ENCODE peak calls at places on chromosomes 12 and 14, in nine cellular contexts. One of them, this sample, is unnamed.
A peak's percentile ranks its signal among the peaks of the same experiment; 100 is the strongest.

GRCh38 chr14:48304729-48305128 is 629.3 kb upstream of the MDGA2 start:
- DNase-seq in mucosa of descending colon: no peak
- DNase-seq in nephron progenitor cell: no peak
- DNase-seq in fibroblast of lung: no peak
- DNase-seq in heart right ventricle: no peak
- DNase-seq in cardiac fibroblast: no peak
- DNase-seq in adrenal gland: no peak
- DNase-seq in fibroblast of the aortic adventitia: no peak
- DNase-seq in GM13977: no peak
- DNase-seq in this sample: no peak

GRCh38 chr12:2264622-2265306 is 212.0 kb downstream of the CACNA1C start:
- DNase-seq in mucosa of descending colon: no peak
- DNase-seq in nephron progenitor cell: no peak
- DNase-seq in fibroblast of lung: peak; percentile 92
- DNase-seq in heart right ventricle: no peak
- DNase-seq in cardiac fibroblast: peak; percentile 92
- DNase-seq in adrenal gland: peak; percentile 33
- DNase-seq in fibroblast of the aortic adventitia: peak; percentile 99
- DNase-seq in GM13977: no peak
- DNase-seq in this sample: peak; percentile 87

GRCh38 chr14:68884031-68885030 is 91.5 kb upstream of the ZFP36L1 start:
- DNase-seq in mucosa of descending colon: no peak
- DNase-seq in nephron progenitor cell: no peak
- DNase-seq in fibroblast of lung: peak; percentile 95
- DNase-seq in heart right ventricle: peak; percentile 36
- DNase-seq in cardiac fibroblast: peak; percentile 89
- DNase-seq in adrenal gland: peak; percentile 50
- DNase-seq in fibroblast of the aortic adventitia: peak; percentile 93
- DNase-seq in GM13977: no peak
- DNase-seq in this sample: peak; percentile 88

GRCh38 chr14:81942071-81942470 is 408.4 kb upstream of the SEL1L start:
- DNase-seq in mucosa of descending colon: no peak
- DNase-seq in nephron progenitor cell: no peak
- DNase-seq in fibroblast of lung: no peak
- DNase-seq in heart right ventricle: no peak
- DNase-seq in cardiac fibroblast: no peak
- DNase-seq in adrenal gland: no peak
- DNase-seq in fibroblast of the aortic adventitia: no peak
- DNase-seq in GM13977: no peak
- DNase-seq in this sample: no peak

GRCh38 chr12:46562625-46563228 is 190.2 kb upstream of the SLC38A2 start:
- DNase-seq in mucosa of descending colon: no peak
- DNase-seq in nephron progenitor cell: no peak
- DNase-seq in fibroblast of lung: peak; percentile 81
- DNase-seq in heart right ventricle: no peak
- DNase-seq in cardiac fibroblast: peak; percentile 94
- DNase-seq in adrenal gland: no peak
- DNase-seq in fibroblast of the aortic adventitia: peak; percentile 95
- DNase-seq in GM13977: no peak
- DNase-seq in this sample: peak; percentile 98

GRCh38 chr14:20809917-20810316 is 7.3 kb upstream of the RNASE1 start:
- DNase-seq in mucosa of descending colon: no peak
- DNase-seq in nephron progenitor cell: no peak
- DNase-seq in fibroblast of lung: no peak
- DNase-seq in heart right ventricle: no peak
- DNase-seq in cardiac fibroblast: no peak
- DNase-seq in adrenal gland: no peak
- DNase-seq in fibroblast of the aortic adventitia: no peak
- DNase-seq in GM13977: no peak
- DNase-seq in this sample: no peak

GRCh38 chr14:101858791-101859537 is 97.5 kb downstream of the PPP2R5C start:
- DNase-seq in mucosa of descending colon: no peak
- DNase-seq in nephron progenitor cell: no peak
- DNase-seq in fibroblast of lung: no peak
- DNase-seq in heart right ventricle: no peak
- DNase-seq in cardiac fibroblast: no peak
- DNase-seq in adrenal gland: peak; percentile 48
- DNase-seq in fibroblast of the aortic adventitia: no peak
- DNase-seq in GM13977: no peak
- DNase-seq in this sample: no peak

GRCh38 chr12:126248871-126249403 is 1183.7 kb downstream of the AACS start:
- DNase-seq in mucosa of descending colon: no peak
- DNase-seq in nephron progenitor cell: no peak
- DNase-seq in fibroblast of lung: no peak
- DNase-seq in heart right ventricle: no peak
- DNase-seq in cardiac fibroblast: peak; percentile 0
- DNase-seq in adrenal gland: no peak
- DNase-seq in fibroblast of the aortic adventitia: peak; percentile 41
- DNase-seq in GM13977: no peak
- DNase-seq in this sample: peak; percentile 23

GRCh38 chr12:38711055-38711454 is 194.3 kb downstream of the CPNE8 start:
- DNase-seq in mucosa of descending colon: no peak
- DNase-seq in nephron progenitor cell: no peak
- DNase-seq in fibroblast of lung: no peak
- DNase-seq in heart right ventricle: no peak
- DNase-seq in cardiac fibroblast: peak; percentile 18
- DNase-seq in adrenal gland: no peak
- DNase-seq in fibroblast of the aortic adventitia: peak; percentile 36
- DNase-seq in GM13977: peak; percentile 17
- DNase-seq in this sample: peak; percentile 20

GRCh38 chr14:104724407-104724980 is 465 bp downstream of the ADSS1 start:
- DNase-seq in mucosa of descending colon: peak; percentile 73
- DNase-seq in nephron progenitor cell: no peak
- DNase-seq in fibroblast of lung: no peak
- DNase-seq in heart right ventricle: peak; percentile 79
- DNase-seq in cardiac fibroblast: peak; percentile 20
- DNase-seq in adrenal gland: peak; percentile 48
- DNase-seq in fibroblast of the aortic adventitia: no peak
- DNase-seq in GM13977: peak; percentile 47
- DNase-seq in this sample: no peak

GRCh38 chr14:84976805-84977204 is 553.1 kb upstream of the FLRT2 start:
- DNase-seq in mucosa of descending colon: no peak
- DNase-seq in nephron progenitor cell: no peak
- DNase-seq in fibroblast of lung: no peak
- DNase-seq in heart right ventricle: no peak
- DNase-seq in cardiac fibroblast: no peak
- DNase-seq in adrenal gland: no peak
- DNase-seq in fibroblast of the aortic adventitia: no peak
- DNase-seq in GM13977: no peak
- DNase-seq in this sample: no peak

GRCh38 chr14:101201535-101202125 is 298.1 kb upstream of the RTL1 start:
- DNase-seq in mucosa of descending colon: no peak
- DNase-seq in nephron progenitor cell: no peak
- DNase-seq in fibroblast of lung: no peak
- DNase-seq in heart right ventricle: no peak
- DNase-seq in cardiac fibroblast: no peak
- DNase-seq in adrenal gland: no peak
- DNase-seq in fibroblast of the aortic adventitia: no peak
- DNase-seq in GM13977: no peak
- DNase-seq in this sample: no peak

GRCh38 chr12:124352839-124353238 is 57.9 kb downstream of the RFLNA start:
- DNase-seq in mucosa of descending colon: peak; percentile 86
- DNase-seq in nephron progenitor cell: no peak
- DNase-seq in fibroblast of lung: peak; percentile 10
- DNase-seq in heart right ventricle: no peak
- DNase-seq in cardiac fibroblast: peak; percentile 34
- DNase-seq in adrenal gland: peak; percentile 79
- DNase-seq in fibroblast of the aortic adventitia: peak; percentile 11
- DNase-seq in GM13977: no peak
- DNase-seq in this sample: peak; percentile 27

GRCh38 chr12:124358572-124358971 is 63.7 kb downstream of the RFLNA start:
- DNase-seq in mucosa of descending colon: no peak
- DNase-seq in nephron progenitor cell: no peak
- DNase-seq in fibroblast of lung: no peak
- DNase-seq in heart right ventricle: no peak
- DNase-seq in cardiac fibroblast: no peak
- DNase-seq in adrenal gland: no peak
- DNase-seq in fibroblast of the aortic adventitia: no peak
- DNase-seq in GM13977: no peak
- DNase-seq in this sample: no peak

GRCh38 chr12:124354400-124354799 is 59.5 kb downstream of the RFLNA start:
- DNase-seq in mucosa of descending colon: no peak
- DNase-seq in nephron progenitor cell: no peak
- DNase-seq in fibroblast of lung: no peak
- DNase-seq in heart right ventricle: no peak
- DNase-seq in cardiac fibroblast: no peak
- DNase-seq in adrenal gland: no peak
- DNase-seq in fibroblast of the aortic adventitia: no peak
- DNase-seq in GM13977: no peak
- DNase-seq in this sample: no peak

GRCh38 chr12:124357616-124358015 is 62.7 kb downstream of the RFLNA start:
- DNase-seq in mucosa of descending colon: no peak
- DNase-seq in nephron progenitor cell: no peak
- DNase-seq in fibroblast of lung: no peak
- DNase-seq in heart right ventricle: no peak
- DNase-seq in cardiac fibroblast: no peak
- DNase-seq in adrenal gland: no peak
- DNase-seq in fibroblast of the aortic adventitia: no peak
- DNase-seq in GM13977: no peak
- DNase-seq in this sample: no peak

DNA sequence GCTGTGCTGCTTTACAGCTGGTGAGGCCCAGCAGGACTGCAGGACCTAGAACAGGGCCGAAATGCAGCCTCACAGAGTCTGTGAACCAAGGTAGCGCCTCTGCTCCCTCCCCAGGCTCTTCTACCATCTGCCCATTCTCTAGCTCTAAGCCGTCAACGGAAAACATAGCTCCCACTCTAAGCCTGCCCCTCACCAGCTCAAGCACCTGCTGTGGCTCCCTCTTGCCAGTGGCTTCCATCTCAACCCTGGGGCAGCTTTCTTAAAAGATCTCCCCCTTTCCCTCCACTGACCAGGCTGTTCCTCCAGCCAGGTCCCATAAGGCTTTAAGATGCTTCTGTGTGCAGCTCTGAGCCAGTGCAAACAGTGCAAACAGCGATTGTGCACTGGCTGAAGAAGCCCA is 61.3 kb downstream of the RFLNA start:
- DNase-seq in mucosa of descending colon: no peak
- DNase-seq in nephron progenitor cell: no peak
- DNase-seq in fibroblast of lung: no peak
- DNase-seq in heart right ventricle: no peak
- DNase-seq in cardiac fibroblast: no peak
- DNase-seq in adrenal gland: no peak
- DNase-seq in fibroblast of the aortic adventitia: no peak
- DNase-seq in GM13977: no peak
- DNase-seq in this sample: no peak
- TF ChIP-seq CTCF in mucosa of descending colon: no peak
- TF ChIP-seq CTCF in nephron progenitor cell: no peak
- TF ChIP-seq CTCF in fibroblast of lung: no peak
- TF ChIP-seq CTCF in heart right ventricle: no peak
- TF ChIP-seq CTCF in cardiac fibroblast: no peak
- TF ChIP-seq CTCF in adrenal gland: no peak
- TF ChIP-seq CTCF in fibroblast of the aortic adventitia: no peak
- TF ChIP-seq CTCF in GM13977: no peak
- TF ChIP-seq CTCF in this sample: no peak

GRCh38 chr14:75591987-75592575 is 13.7 kb downstream of the FLVCR2 start:
- DNase-seq in mucosa of descending colon: no peak
- DNase-seq in nephron progenitor cell: no peak
- DNase-seq in fibroblast of lung: no peak
- DNase-seq in heart right ventricle: no peak
- DNase-seq in cardiac fibroblast: no peak
- DNase-seq in adrenal gland: no peak
- DNase-seq in fibroblast of the aortic adventitia: no peak
- DNase-seq in GM13977: no peak
- DNase-seq in this sample: no peak
- TF ChIP-seq CTCF in mucosa of descending colon: no peak
- TF ChIP-seq CTCF in nephron progenitor cell: no peak
- TF ChIP-seq CTCF in fibroblast of lung: no peak
- TF ChIP-seq CTCF in heart right ventricle: no peak
- TF ChIP-seq CTCF in cardiac fibroblast: no peak
- TF ChIP-seq CTCF in adrenal gland: no peak
- TF ChIP-seq CTCF in fibroblast of the aortic adventitia: no peak
- TF ChIP-seq CTCF in GM13977: no peak
- TF ChIP-seq CTCF in this sample: no peak

DNA sequence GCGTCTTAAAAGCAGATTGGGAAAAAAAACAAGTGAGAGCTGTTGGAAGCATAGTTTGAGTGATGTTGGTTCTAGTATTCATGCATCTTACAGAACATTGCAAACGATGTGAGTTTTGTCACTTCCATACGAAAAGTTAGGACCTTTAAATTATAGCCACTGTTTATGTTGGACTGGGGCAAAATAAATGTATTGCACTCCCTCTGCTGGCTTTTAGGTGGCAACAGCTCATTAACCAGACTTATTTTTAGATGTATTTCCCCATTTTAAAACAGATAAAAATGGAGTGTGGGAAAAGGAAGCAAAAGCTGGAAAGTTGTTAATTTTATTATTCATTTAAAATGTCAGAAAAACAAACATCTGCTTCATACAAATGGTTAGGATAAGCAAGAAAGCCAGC is 111.9 kb downstream of the LGR5 start:
- DNase-seq in mucosa of descending colon: no peak
- DNase-seq in nephron progenitor cell: no peak
- DNase-seq in fibroblast of lung: peak; percentile 48
- DNase-seq in heart right ventricle: no peak
- DNase-seq in cardiac fibroblast: peak; percentile 65
- DNase-seq in adrenal gland: no peak
- DNase-seq in fibroblast of the aortic adventitia: peak; percentile 50
- DNase-seq in GM13977: no peak
- DNase-seq in this sample: peak; percentile 43
- TF ChIP-seq CTCF in mucosa of descending colon: no peak
- TF ChIP-seq CTCF in nephron progenitor cell: peak; percentile 42
- TF ChIP-seq CTCF in fibroblast of lung: peak; percentile 48
- TF ChIP-seq CTCF in heart right ventricle: peak; percentile 17
- TF ChIP-seq CTCF in cardiac fibroblast: peak; percentile 35
- TF ChIP-seq CTCF in adrenal gland: peak; percentile 25
- TF ChIP-seq CTCF in fibroblast of the aortic adventitia: peak; percentile 62
- TF ChIP-seq CTCF in GM13977: peak; percentile 27
- TF ChIP-seq CTCF in this sample: peak; percentile 44

GRCh38 chr14:29527286-29527685 is 400.4 kb downstream of the PRKD1 start:
- DNase-seq in mucosa of descending colon: no peak
- DNase-seq in nephron progenitor cell: no peak
- DNase-seq in fibroblast of lung: no peak
- DNase-seq in heart right ventricle: no peak
- DNase-seq in cardiac fibroblast: no peak
- DNase-seq in adrenal gland: no peak
- DNase-seq in fibroblast of the aortic adventitia: no peak
- DNase-seq in GM13977: no peak
- DNase-seq in this sample: no peak

GRCh38 chr14:29518335-29518734 is 409.3 kb downstream of the PRKD1 start:
- DNase-seq in mucosa of descending colon: no peak
- DNase-seq in nephron progenitor cell: no peak
- DNase-seq in fibroblast of lung: peak; percentile 42
- DNase-seq in heart right ventricle: no peak
- DNase-seq in cardiac fibroblast: peak; percentile 38
- DNase-seq in adrenal gland: no peak
- DNase-seq in fibroblast of the aortic adventitia: peak; percentile 49
- DNase-seq in GM13977: no peak
- DNase-seq in this sample: peak; percentile 44

DNA sequence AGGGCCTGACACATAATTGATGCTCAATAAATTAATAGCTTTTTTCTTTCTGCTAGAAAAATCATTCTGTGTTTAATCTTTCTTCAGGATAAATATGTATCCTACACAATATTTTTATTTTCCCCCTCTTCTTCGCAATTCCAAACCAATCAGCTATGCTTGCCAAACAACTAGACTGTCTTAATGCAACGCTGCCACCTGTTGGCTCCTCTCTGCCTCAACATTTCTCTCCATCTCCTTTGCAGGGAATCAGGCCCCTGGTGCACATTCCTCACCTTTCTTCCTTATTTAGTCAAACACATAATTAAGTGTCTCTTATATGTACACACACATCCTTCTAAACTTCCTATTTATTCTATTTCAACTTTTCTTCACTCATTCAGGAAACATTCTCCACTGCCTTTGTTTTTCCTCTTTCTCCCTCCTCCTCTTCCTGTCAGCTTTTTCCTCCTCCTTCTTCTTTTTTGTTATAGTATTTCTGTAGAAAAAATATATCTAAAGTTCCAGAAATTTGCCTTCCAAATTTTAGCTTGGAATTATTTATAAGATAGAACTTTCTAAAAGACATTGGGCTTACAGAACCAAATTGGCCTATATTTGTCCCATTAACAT is 406.0 kb downstream of the PRKD1 start:
- DNase-seq in mucosa of descending colon: no peak
- DNase-seq in nephron progenitor cell: peak; percentile 16
- DNase-seq in fibroblast of lung: no peak
- DNase-seq in heart right ventricle: no peak
- DNase-seq in cardiac fibroblast: peak; percentile 13
- DNase-seq in adrenal gland: no peak
- DNase-seq in fibroblast of the aortic adventitia: peak; percentile 7
- DNase-seq in GM13977: no peak
- DNase-seq in this sample: peak; percentile 36
- TF ChIP-seq CTCF in mucosa of descending colon: no peak
- TF ChIP-seq CTCF in nephron progenitor cell: peak; percentile 44
- TF ChIP-seq CTCF in fibroblast of lung: peak; percentile 17
- TF ChIP-seq CTCF in heart right ventricle: no peak
- TF ChIP-seq CTCF in cardiac fibroblast: peak; percentile 56
- TF ChIP-seq CTCF in adrenal gland: no peak
- TF ChIP-seq CTCF in fibroblast of the aortic adventitia: peak; percentile 42
- TF ChIP-seq CTCF in GM13977: peak; percentile 30
- TF ChIP-seq CTCF in this sample: peak; percentile 50

This sample was measured in fibroblast of pulmonary artery.